ENCODE peak calls at places on chromosome 10, in four cellular contexts. C, Q, G and E are unnamed samples. For H3K4me1, the result is how much of the 10 kb centered on the place peaks cover.

GRCh38 chr10:116716381-116716780 is 26.0 kb downstream of the HSPA12A start:
- DNase-seq in C (no peak), Q (no peak), G (no peak), E (no peak)

GRCh38 chr10:112140110-112140755 is 43.3 kb downstream of the GPAM start:
- DNase-seq in C (peak), Q (peak), G (peak), E (peak)

GRCh38 chr10:27513451-27514191 is 9.5 kb downstream of the RAB18 start:
- DNase-seq in C (no peak), Q (no peak), G (no peak), E (no peak)

GRCh38 chr10:99551158-99551557 is 18.4 kb downstream of the NKX2-3 start:
- DNase-seq in C (no peak), Q (no peak), G (peak), E (no peak)

GRCh38 chr10:70954777-70955176 is 66.4 kb upstream of the PCBD1 start:
- DNase-seq in C (no peak), Q (no peak), G (no peak), E (no peak)

GRCh38 chr10:32004161-32004591 is 52.0 kb downstream of the KIF5B start:
- DNase-seq in C (no peak), Q (peak), G (no peak), E (no peak)

GRCh38 chr10:76149182-76149581 is 717.8 kb downstream of the LRMDA start:
- DNase-seq in C (no peak), Q (no peak), G (no peak), E (no peak)

GRCh38 chr10:111344804-111345203 is 268.0 kb downstream of the ADRA2A start:
- DNase-seq in C (no peak), Q (no peak), G (peak), E (no peak)

GRCh38 chr10:86344714-86345161 is 21.9 kb downstream of the GRID1 start:
- DNase-seq in C (no peak), Q (no peak), G (no peak), E (no peak)

GRCh38 chr10:117721883-117722282 is 179.3 kb downstream of the EMX2 start:
- DNase-seq in C (no peak), Q (no peak), G (no peak), E (no peak)

GRCh38 chr10:76282122-76283030 is 851.0 kb downstream of the LRMDA start:
- DNase-seq in C (no peak), Q (peak), G (peak), E (no peak)

GRCh38 chr10:71650397-71650796 is 69.2 kb downstream of the C10orf105 start:
- DNase-seq in C (no peak), Q (no peak), G (no peak), E (no peak)

GRCh38 chr10:100167521-100168312 is 18.1 kb downstream of the ERLIN1 start:
- DNase-seq in C (no peak), Q (no peak), G (no peak), E (peak)

GRCh38 chr10:75335983-75336382 is 65.6 kb downstream of the ZNF503 start:
- DNase-seq in C (no peak), Q (no peak), G (no peak), E (no peak)

GRCh38 chr10:119488675-119489074 is 53.8 kb downstream of the RGS10 start:
- DNase-seq in C (no peak), Q (no peak), G (no peak), E (no peak)

GRCh38 chr10:127990846-127991542 is 84.1 kb downstream of the PTPRE start:
- DNase-seq in C (peak), Q (no peak), G (no peak), E (peak)

GRCh38 chr10:74814792-74815191 is 11.6 kb upstream of the KAT6B start:
- DNase-seq in C (no peak), Q (no peak), G (no peak), E (no peak)

GRCh38 chr10:33214174-33214573 is 120.3 kb downstream of the NRP1 start:
- DNase-seq in C (no peak), Q (no peak), G (no peak), E (peak)

GRCh38 chr10:22251751-22252285 is 34.0 kb upstream of the EBLN1 start:
- DNase-seq in C (peak), Q (peak), G (peak), E (peak)

GRCh38 chr10:49379596-49380410 is 16.1 kb downstream of the DRGX start:
- DNase-seq in C (no peak), Q (no peak), G (no peak), E (no peak)

GRCh38 chr10:72158174-72158573 is 57.6 kb upstream of the ANAPC16 start:
- DNase-seq in C (no peak), Q (no peak), G (no peak), E (no peak)

GRCh38 chr10:72637398-72637857 is 11.5 kb upstream of the MICU1 start:
- DNase-seq in C (no peak), Q (peak), G (no peak), E (no peak)

GRCh38 chr10:102511562-102512274 is 7.9 kb downstream of the SUFU start:
- DNase-seq in C (no peak), Q (no peak), G (no peak), E (no peak)

GRCh38 chr10:5622586-5622985 is 43.8 kb downstream of the ASB13 start:
- DNase-seq in C (no peak), Q (no peak), G (no peak), E (no peak)

GRCh38 chr10:49486009-49486408 is 52.9 kb downstream of the ERCC6 start:
- DNase-seq in C (no peak), Q (no peak), G (no peak), E (no peak)

GRCh38 chr10:124353896-124354295 is 64.8 kb downstream of the OAT start:
- DNase-seq in C (no peak), Q (peak), G (peak), E (no peak)

GRCh38 chr10:21995557-21995956 is 8.0 kb downstream of the DNAJC1 start:
- DNase-seq in C (no peak), Q (no peak), G (no peak), E (no peak)

GRCh38 chr10:124522131-124522902 is 60.7 kb downstream of the LHPP start:
- DNase-seq in C (no peak), Q (no peak), G (no peak), E (no peak)

GRCh38 chr10:47152861-47153349 is 147.1 kb upstream of the GDF10 start:
- DNase-seq in C (no peak), Q (no peak), G (no peak), E (no peak)

GRCh38 chr10:127122831-127123230 is 73.6 kb downstream of the INSYN2A start:
- DNase-seq in C (no peak), Q (no peak), G (no peak), E (no peak)

GRCh38 chr10:36256905-36257304 is 614.8 kb upstream of the FZD8 start:
- DNase-seq in C (no peak), Q (no peak), G (no peak), E (no peak)

GRCh38 chr10:88826390-88826789 is 23.9 kb downstream of the LIPM start:
- DNase-seq in C (no peak), Q (no peak), G (no peak), E (no peak)

GRCh38 chr10:113735913-113736312 is 15.6 kb upstream of the PLEKHS1 start:
- DNase-seq in C (no peak), Q (no peak), G (no peak), E (no peak)

GRCh38 chr10:127619550-127619949 is 70.4 kb downstream of the NPS start:
- DNase-seq in C (no peak), Q (no peak), G (no peak), E (no peak)

GRCh38 chr10:66625709-66626590 is 299.9 kb upstream of the LRRTM3 start:
- DNase-seq in C (no peak), Q (no peak), G (no peak), E (no peak)

GRCh38 chr10:71963756-71964668 is at the start of gene CHST3:
- DNase-seq in C (no peak), Q (peak), G (peak), E (no peak)

GRCh38 chr10:110530131-110530831 is 32.6 kb downstream of the DUSP5 start:
- DNase-seq in C (no peak), Q (no peak), G (peak), E (no peak)

GRCh38 chr10:20091698-20092097 is 275.5 kb downstream of the PLXDC2 start:
- DNase-seq in C (no peak), Q (no peak), G (no peak), E (no peak)

GRCh38 chr10:103564799-103565365 is 71.4 kb downstream of the NEURL1 start:
- DNase-seq in C (peak), Q (no peak), G (peak), E (no peak)

GRCh38 chr10:108454224-108454623 is 1289.7 kb upstream of the SORCS1 start:
- DNase-seq in C (no peak), Q (no peak), G (no peak), E (no peak)

GRCh38 chr10:80289451-80290287 is at the start of gene MAT1A:
- DNase-seq in C (no peak), Q (no peak), G (no peak), E (no peak)
- H3K4me3 ChIP-seq in C (no peak), Q (no peak), G (no peak), E (no peak)

DNA sequence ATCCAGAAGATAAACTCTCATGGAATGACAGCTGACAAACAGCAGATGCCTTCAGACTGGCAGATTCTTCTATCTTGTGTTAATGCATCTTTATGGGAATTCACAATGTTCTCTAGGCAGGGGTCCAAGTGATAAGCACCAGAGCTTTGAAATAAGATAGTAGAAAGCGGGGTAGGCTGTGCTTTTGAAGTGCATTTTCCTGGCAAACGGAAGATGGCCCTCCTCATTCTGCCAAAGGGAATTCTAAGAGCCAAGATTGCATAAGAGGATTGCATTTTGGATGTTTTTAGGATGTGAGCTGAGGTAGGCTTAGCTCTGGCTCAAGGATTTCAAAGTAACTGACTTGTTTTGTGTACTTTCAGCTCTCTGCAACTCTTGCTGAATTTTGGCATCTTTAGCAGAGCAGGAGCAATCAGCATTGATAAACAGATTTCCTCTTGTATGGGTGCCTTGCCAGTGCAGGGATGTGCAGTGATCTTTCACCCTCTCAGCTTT is 298.5 kb upstream of the KLF6 start:
- DNase-seq in C (no peak), Q (no peak), G (peak), E (no peak)
- H3K4me1 ChIP-seq in C (under half), Q (under half), G (under half), E (under half)

GRCh38 chr10:133568287-133568614 is 2.9 kb upstream of the SYCE1 start:
- DNase-seq in C (no peak), Q (no peak), G (no peak), E (no peak)
- H3K4me3 ChIP-seq in C (no peak), Q (no peak), G (no peak), E (no peak)

DNA sequence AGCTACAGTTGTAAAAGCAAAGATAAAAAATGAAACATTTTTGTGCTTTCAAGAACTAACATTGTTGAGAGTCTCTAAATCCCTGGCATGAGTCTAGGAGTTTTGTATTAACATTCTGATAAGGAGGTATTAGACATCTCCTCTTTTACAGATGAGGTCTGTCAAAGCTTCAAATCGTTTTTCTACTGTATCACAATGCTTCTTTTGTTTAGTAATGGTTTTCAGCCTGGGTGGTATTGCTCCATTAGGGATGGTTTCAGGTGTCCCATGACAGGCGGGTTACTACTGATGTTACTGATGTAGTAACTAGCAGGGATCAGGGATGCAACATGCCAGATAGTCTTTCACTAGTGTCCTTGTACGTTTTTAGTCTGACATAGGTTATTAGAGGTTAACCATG is 27.4 kb downstream of the STAM start:
- DNase-seq in C (no peak), Q (no peak), G (no peak), E (no peak)
- H3K4me1 ChIP-seq in C (under half), Q (under half), G (under half), E (half or more)

DNA sequence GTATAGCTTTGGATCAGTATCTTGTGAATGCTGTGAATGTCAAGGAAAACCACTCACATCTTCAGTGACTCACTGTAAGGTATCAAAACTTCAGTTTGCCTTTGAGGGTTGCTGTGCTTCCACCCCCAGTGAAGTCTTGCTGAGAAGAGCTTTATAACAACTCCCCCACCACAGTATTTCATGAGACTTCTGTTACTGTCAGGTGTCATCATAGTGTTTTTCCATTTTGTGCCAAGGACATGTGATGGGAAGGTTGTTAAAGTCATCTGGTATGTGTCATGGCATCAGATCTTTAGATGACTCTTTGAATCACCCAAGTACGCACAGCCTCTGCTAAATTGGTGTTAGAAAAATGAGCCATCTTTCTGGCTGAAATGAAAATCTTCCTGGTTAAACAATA is 115.0 kb upstream of the CCDC6 start:
- DNase-seq in C (no peak), Q (no peak), G (no peak), E (no peak)
- H3K4me3 ChIP-seq in C (no peak), Q (no peak), G (no peak), E (no peak)

GRCh38 chr10:97764519-97764931 is 7.3 kb downstream of the SFRP5 start:
- DNase-seq in C (no peak), Q (no peak), G (no peak), E (no peak)
- H3K4me1 ChIP-seq in C (under half), Q (under half), G (under half), E (under half)

GRCh38 chr10:50885097-50885859 is at the start of gene A1CF:
- DNase-seq in C (no peak), Q (no peak), G (no peak), E (no peak)
- H3K4me3 ChIP-seq in C (no peak), Q (no peak), G (no peak), E (no peak)

GRCh38 chr10:43403911-43404674 is 4.9 kb downstream of the HNRNPF start:
- DNase-seq in C (no peak), Q (no peak), G (no peak), E (no peak)
- H3K4me1 ChIP-seq in C (half or more), Q (half or more), G (under half), E (half or more)